ENCODE peak calls at places on chromosomes 16 and 17, in seven cellular contexts. X is EL, L is NAMALWA, I is RCC 7860, Y is BJ, R is NCI-H2081, F is PC-3. S is an unnamed sample.

GRCh38 chr17:66625321-66625767 is 209.6 kb upstream of the CACNG5 start:
- DNase-seq in R (no peak), X (peak), I (peak), L (peak), Y (no peak), F (peak), S (no peak)

GRCh38 chr16:88672776-88673175 is 9.9 kb upstream of the MVD start:
- DNase-seq in Y (no peak), F (no peak), L (no peak), X (no peak), I (no peak), R (no peak), S (no peak)

GRCh38 chr17:59328534-59329095 is 2.8 kb upstream of the YPEL2 start:
- DNase-seq in X (no peak), L (peak), R (no peak), Y (no peak), I (no peak), F (no peak), S (no peak)

GRCh38 chr16:7397901-7398300 is 65.3 kb downstream of the RBFOX1 start:
- DNase-seq in L (no peak), I (peak), R (no peak), X (no peak), F (no peak), Y (no peak), S (no peak)

GRCh38 chr16:86918637-86919036 is 340.3 kb downstream of the FOXL1 start:
- DNase-seq in F (peak), Y (no peak), X (no peak), R (no peak), I (no peak), L (no peak), S (no peak)

GRCh38 chr17:78170692-78171590 is 2.6 kb downstream of the SYNGR2 start:
- DNase-seq in R (no peak), L (no peak), X (no peak), F (no peak), I (no peak), Y (no peak), S (no peak)

GRCh38 chr16:15777533-15778203 is 79.2 kb downstream of the MYH11 start:
- DNase-seq in F (peak), Y (no peak), I (peak), L (peak), R (peak), X (peak), S (no peak)

GRCh38 chr17:17141860-17142552 is 64.1 kb downstream of the PLD6 start:
- DNase-seq in F (no peak), Y (no peak), X (peak), I (no peak), L (peak), R (no peak), S (no peak)

S was measured in keratinocyte.